ENCODE peak calls at places on chromosomes 5 and 9, in five cellular contexts. L is tibial nerve, S is mesendoderm, V is aorta, T is Panc1. I is an unnamed sample.

GRCh38 chr5:110104048-110104725 is 414.5 kb downstream of the MAN2A1 start:
- DNase-seq in L (no peak), V (no peak), T (no peak), S (no peak), I (no peak)

GRCh38 chr5:132962429-132962928 is 955 bp downstream of the AFF4 start:
- DNase-seq in T (peak; percentile 32), L (peak; percentile 30), S (peak; percentile 83), V (peak; percentile 62), I (no peak)

GRCh38 chr5:177392765-177393164 is 7.7 kb downstream of the PFN3 start:
- DNase-seq in T (no peak), V (no peak), S (no peak), L (no peak), I (no peak)

GRCh38 chr5:405421-405820 is 37.6 kb upstream of the EXOC3 start:
- DNase-seq in V (no peak), T (no peak), L (no peak), S (no peak), I (no peak)

GRCh38 chr5:32724526-32724925 is 13.4 kb downstream of the NPR3 start:
- DNase-seq in L (no peak), V (no peak), S (no peak), T (no peak), I (no peak)

GRCh38 chr5:152142845-152143469 is 218.3 kb upstream of the GLRA1 start:
- DNase-seq in S (peak; percentile 85), T (peak; percentile 39), V (peak; percentile 59), L (peak; percentile 12), I (no peak)

GRCh38 chr9:129703667-129704355 is 38.4 kb downstream of the PRRX2 start:
- DNase-seq in S (no peak), L (peak; percentile 57), T (no peak), V (peak; percentile 88), I (no peak)

GRCh38 chr9:18910858-18911257 is 122.2 kb downstream of the SAXO1 start:
- DNase-seq in T (no peak), V (no peak), L (no peak), S (no peak), I (no peak)

GRCh38 chr5:78887384-78888118 is 97.6 kb downstream of the ARSB start:
- DNase-seq in S (no peak), V (no peak), L (no peak), T (no peak), I (no peak)

GRCh38 chr5:139710370-139711066 is 62.4 kb downstream of the CXXC5 start:
- DNase-seq in T (no peak), L (no peak), V (no peak), S (peak; percentile 97), I (peak; percentile 88)

GRCh38 chr5:31396611-31397295 is 135.1 kb downstream of the DROSHA start:
- DNase-seq in S (peak; percentile 57), L (no peak), T (no peak), V (no peak), I (no peak)

GRCh38 chr5:65766159-65766558 is 44.2 kb downstream of the NLN start:
- DNase-seq in L (no peak), S (peak; percentile 17), T (no peak), V (no peak), I (no peak)

DNA sequence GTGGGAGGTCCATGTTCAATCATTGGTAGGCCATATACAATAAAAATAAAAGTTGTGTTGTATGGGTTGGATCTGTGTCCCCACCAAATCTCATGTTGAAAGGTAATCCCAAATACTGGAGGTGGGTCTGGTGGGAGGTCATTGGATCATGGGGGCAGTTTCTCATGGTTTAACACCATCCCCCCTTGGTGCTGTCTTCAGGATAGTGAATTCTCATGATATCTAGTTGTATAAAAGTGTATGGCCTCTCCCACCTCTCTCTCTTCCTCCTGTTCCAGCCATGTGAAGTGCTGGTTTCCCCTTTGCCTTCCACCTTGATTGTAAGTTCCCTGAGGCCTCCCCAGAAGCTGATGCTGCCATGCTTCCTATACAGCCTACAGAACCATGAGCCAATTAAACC is 15.1 kb downstream of the SPATA9 start:
- DNase-seq in S (no peak), L (no peak), T (no peak), V (no peak), I (no peak)
- H3K27me3 ChIP-seq in S (no peaks in the 10 kb centered on the region), L (no peaks in the 10 kb centered on the region), T (no peaks in the 10 kb centered on the region), V (no peaks in the 10 kb centered on the region), I (no peaks in the 10 kb centered on the region)

DNA sequence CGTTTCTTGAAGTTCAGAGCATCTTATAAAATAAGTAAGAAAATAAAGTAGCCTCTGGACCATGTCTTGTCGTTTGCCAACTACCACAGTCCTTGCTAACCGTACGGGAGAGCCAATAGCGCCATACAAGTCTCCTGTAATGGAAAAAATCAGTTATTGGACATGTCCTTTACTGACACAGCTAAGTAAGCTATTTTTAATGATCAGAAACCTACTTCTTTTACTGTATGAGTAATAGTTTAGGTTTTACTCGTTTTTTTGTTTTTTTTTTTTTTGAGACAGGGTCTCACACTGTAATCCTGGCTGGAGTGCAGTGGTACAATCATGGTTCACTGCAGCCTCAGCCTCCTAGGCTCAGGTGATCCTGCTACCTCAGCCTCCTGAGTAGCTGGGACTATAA is 37.8 kb upstream of the RAPGEF6 start:
- DNase-seq in S (no peak), T (no peak), L (no peak), V (no peak), I (no peak)
- H3K27ac ChIP-seq in S (no peak overlapping the region), T (peak overlapping the region; percentile 29), L (peak overlapping the region; percentile 72), V (peak overlapping the region; percentile 57), I (peak overlapping the region; percentile 64)

GRCh38 chr9:137310190-137311052 is 8.3 kb upstream of the NRARP start:
- DNase-seq in S (no peak), T (no peak), L (no peak), V (no peak), I (no peak)
- H3K27me3 ChIP-seq in S (no peaks in the 10 kb centered on the region), T (no peaks in the 10 kb centered on the region), L (no peaks in the 10 kb centered on the region), V (no peaks in the 10 kb centered on the region), I (no peaks in the 10 kb centered on the region)

DNA sequence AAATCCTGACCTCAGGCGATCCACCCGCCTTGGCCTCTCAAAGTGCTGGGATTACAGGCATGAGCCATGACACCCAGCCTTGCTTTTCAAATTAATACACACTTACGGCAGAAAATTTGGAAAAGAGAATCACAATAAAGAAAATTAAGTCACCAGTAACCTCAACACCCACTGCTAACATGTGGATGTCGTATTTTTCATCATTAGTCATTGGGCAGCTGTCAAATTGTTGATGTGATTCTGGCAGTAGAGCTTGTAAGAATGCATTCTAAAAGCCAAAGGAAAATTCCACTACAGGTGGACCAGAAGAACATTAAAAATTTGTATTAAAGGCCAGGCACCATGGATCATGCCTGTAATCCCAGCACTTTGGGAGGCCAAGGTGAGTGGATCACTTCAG is 237.3 kb upstream of the TUT7 start:
- DNase-seq in V (no peak), T (no peak), L (no peak), S (no peak), I (no peak)
- H3K27ac ChIP-seq in V (no peak overlapping the region), T (no peak overlapping the region), L (no peak overlapping the region), S (no peak overlapping the region), I (no peak overlapping the region)

DNA sequence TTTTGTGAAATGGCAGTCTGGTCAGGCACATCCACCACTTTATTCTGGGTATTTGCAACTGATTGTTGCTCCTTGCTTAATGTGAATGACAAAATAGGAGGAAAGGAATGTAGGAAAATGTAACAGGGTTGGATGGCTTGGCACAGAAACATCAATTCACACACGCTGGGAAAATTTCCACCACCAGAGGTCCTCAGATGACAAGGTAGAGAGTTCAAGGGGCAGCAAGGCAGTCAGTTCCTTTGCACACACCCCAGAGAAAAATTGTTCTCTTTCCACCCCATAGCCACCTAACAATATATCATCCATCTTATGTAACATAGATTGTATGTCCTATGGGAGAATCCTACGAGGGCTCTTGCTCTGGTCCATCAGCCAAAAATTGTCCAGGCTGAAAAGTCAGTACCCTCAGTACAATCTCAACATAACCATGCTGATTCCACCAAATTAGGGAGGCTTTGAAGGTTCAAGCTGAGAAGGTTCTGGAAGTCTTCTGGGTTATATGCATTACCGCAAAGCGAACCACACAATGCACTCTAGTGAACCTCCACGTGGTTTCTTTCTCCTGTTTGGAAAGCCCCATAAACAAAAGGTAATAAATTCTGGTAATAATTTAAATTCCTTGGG is 42.1 kb upstream of the AGXT2 start:
- DNase-seq in S (peak; percentile 79), T (peak; percentile 54), V (no peak), L (peak; percentile 91), I (no peak)
- H3K27me3 ChIP-seq in S (no peaks in the 10 kb centered on the region), T (no peaks in the 10 kb centered on the region), V (no peaks in the 10 kb centered on the region), L (no peaks in the 10 kb centered on the region), I (no peaks in the 10 kb centered on the region)

DNA sequence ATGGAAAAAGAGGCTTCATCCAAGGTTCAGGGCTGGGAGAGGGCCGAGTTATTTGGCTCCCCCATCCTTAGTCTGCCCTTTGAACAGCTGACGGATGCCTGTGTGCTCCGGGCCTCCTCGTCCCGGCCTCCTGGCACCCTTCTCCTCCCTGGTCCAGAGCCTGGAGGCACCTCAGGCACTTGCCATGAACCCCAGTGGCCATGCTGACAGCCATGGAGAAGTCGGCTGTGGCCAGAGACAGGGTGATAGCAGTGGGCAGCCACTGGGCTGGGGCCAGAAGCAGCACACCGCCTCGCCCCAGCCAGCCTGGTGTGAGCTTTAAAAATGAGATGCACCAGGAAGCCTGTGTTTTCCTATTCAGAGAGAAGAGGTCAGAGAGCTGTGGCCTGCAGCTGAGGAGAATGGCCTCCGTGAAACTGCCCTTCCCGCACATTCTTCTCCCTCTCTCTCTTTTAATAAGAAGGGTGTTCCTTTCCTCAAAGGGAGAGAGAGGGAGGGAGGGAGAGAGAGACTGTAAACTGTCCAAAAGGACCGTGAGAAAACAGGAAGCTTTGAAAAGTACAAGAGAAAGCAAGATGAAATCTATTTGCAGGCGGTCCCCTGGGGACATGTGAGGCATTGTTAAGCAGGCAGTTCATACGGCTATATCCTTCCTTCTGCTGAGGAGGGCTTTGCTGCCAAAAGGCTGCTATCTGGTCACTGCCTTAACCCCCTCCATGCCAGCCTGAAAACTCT is 55.3 kb downstream of the ZNF366 start:
- DNase-seq in T (no peak), L (peak; percentile 79), S (peak; percentile 40), V (peak; percentile 87), I (no peak)
- H3K27ac ChIP-seq in T (peak overlapping the region; percentile 21), L (peak overlapping the region; percentile 92), S (no peak overlapping the region), V (peak overlapping the region; percentile 99), I (peak overlapping the region; percentile 90)

GRCh38 chr5:56561455-56561854 is 253.9 kb upstream of the MAP3K1 start:
- DNase-seq in T (no peak), V (no peak), L (no peak), S (no peak), I (no peak)
- H3K27me3 ChIP-seq in T (peaks cover 17% of the 10 kb centered on the region), V (no peaks in the 10 kb centered on the region), L (no peaks in the 10 kb centered on the region), S (no peaks in the 10 kb centered on the region), I (no peaks in the 10 kb centered on the region)